ENCODE peak calls at places on chromosome 1, in seven cellular contexts. One of them, this sample, is unnamed.

GRCh38 chr1:84698718-84699117 is 8.5 kb upstream of the SSX2IP start:
- DNase-seq in uterus: no peak
- DNase-seq in GM23338: no peak
- DNase-seq in tibial artery: no peak
- DNase-seq in AML-193: no peak
- DNase-seq in upper lobe of right lung: no peak
- DNase-seq in GM04504: peak
- DNase-seq in this sample: no peak

GRCh38 chr1:119960501-119960900 is 64.2 kb upstream of the ADAM30 start:
- DNase-seq in tibial artery: no peak
- DNase-seq in AML-193: no peak
- DNase-seq in GM23338: no peak
- DNase-seq in upper lobe of right lung: no peak
- DNase-seq in uterus: no peak
- DNase-seq in GM04504: no peak
- DNase-seq in this sample: no peak

GRCh38 chr1:154802336-154803003 is 67.6 kb downstream of the KCNN3 start:
- DNase-seq in uterus: no peak
- DNase-seq in GM23338: no peak
- DNase-seq in upper lobe of right lung: no peak
- DNase-seq in tibial artery: no peak
- DNase-seq in AML-193: no peak
- DNase-seq in GM04504: no peak
- DNase-seq in this sample: no peak

GRCh38 chr1:2466270-2466665 is 9.8 kb upstream of the PLCH2 start:
- DNase-seq in uterus: no peak
- DNase-seq in GM23338: no peak
- DNase-seq in tibial artery: no peak
- DNase-seq in upper lobe of right lung: no peak
- DNase-seq in GM04504: no peak
- DNase-seq in AML-193: no peak
- DNase-seq in this sample: no peak

GRCh38 chr1:159804924-159805323 is 2.8 kb downstream of the FCRL6 start:
- DNase-seq in GM04504: no peak
- DNase-seq in uterus: no peak
- DNase-seq in AML-193: no peak
- DNase-seq in tibial artery: no peak
- DNase-seq in upper lobe of right lung: no peak
- DNase-seq in GM23338: no peak
- DNase-seq in this sample: no peak

GRCh38 chr1:55143686-55144085 is 71.5 kb downstream of the USP24 start:
- DNase-seq in GM23338: peak
- DNase-seq in AML-193: no peak
- DNase-seq in GM04504: no peak
- DNase-seq in tibial artery: no peak
- DNase-seq in upper lobe of right lung: no peak
- DNase-seq in uterus: no peak
- DNase-seq in this sample: no peak

GRCh38 chr1:84246228-84246627 is 55.3 kb upstream of the SAMD13 start:
- DNase-seq in tibial artery: no peak
- DNase-seq in AML-193: no peak
- DNase-seq in GM23338: no peak
- DNase-seq in upper lobe of right lung: no peak
- DNase-seq in GM04504: no peak
- DNase-seq in uterus: no peak
- DNase-seq in this sample: no peak

GRCh38 chr1:35500439-35500838 is 56.8 kb downstream of the KIAA0319L start:
- DNase-seq in GM04504: no peak
- DNase-seq in upper lobe of right lung: no peak
- DNase-seq in GM23338: no peak
- DNase-seq in AML-193: no peak
- DNase-seq in uterus: no peak
- DNase-seq in tibial artery: no peak
- DNase-seq in this sample: no peak

GRCh38 chr1:25873120-25873519 is 2.4 kb downstream of the PAQR7 start:
- DNase-seq in AML-193: no peak
- DNase-seq in upper lobe of right lung: peak
- DNase-seq in tibial artery: no peak
- DNase-seq in uterus: no peak
- DNase-seq in GM23338: no peak
- DNase-seq in GM04504: no peak
- DNase-seq in this sample: no peak